ENCODE peak calls at places on chromosomes 16 and 17, in seven cellular contexts. P is trophoblast cell, B is foreskin keratinocyte, A is endothelial cell of umbilical vein, R is heart right ventricle, C is ovary, Y is pancreas. U is an unnamed sample.

GRCh38 chr17:78828470-78829185 is 12.0 kb downstream of the USP36 start:
- DNase-seq in R (no peak), B (peak; percentile 36), Y (no peak), C (no peak), P (peak; percentile 33), A (peak; percentile 35), U (no peak)

GRCh38 chr17:78839173-78839761 is 1.3 kb downstream of the USP36 start:
- DNase-seq in R (no peak), B (peak; percentile 76), A (peak; percentile 44), C (no peak), P (no peak), Y (no peak), U (peak; percentile 40)

GRCh38 chr16:67115649-67116048 is 5.9 kb downstream of the PHAF1 start:
- DNase-seq in B (peak; percentile 89), P (peak; percentile 96), Y (no peak), A (no peak), R (no peak), C (no peak), U (peak; percentile 66)

GRCh38 chr17:29748400-29748799 is 125.7 kb upstream of the CORO6 start:
- DNase-seq in Y (no peak), P (no peak), A (no peak), C (no peak), B (no peak), R (no peak), U (no peak)

GRCh38 chr17:4492762-4493561 is 5.7 kb upstream of the SPNS2 start:
- DNase-seq in B (peak; percentile 81), Y (no peak), P (peak; percentile 96), A (peak; percentile 54), C (peak; percentile 26), R (no peak), U (peak; percentile 70)

GRCh38 chr16:88132836-88133506 is 181.7 kb downstream of the BANP start:
- DNase-seq in Y (no peak), R (no peak), P (no peak), A (no peak), C (no peak), B (no peak), U (no peak)

GRCh38 chr17:47352848-47353247 is 29.1 kb downstream of the EFCAB13 start:
- DNase-seq in Y (no peak), R (no peak), B (no peak), A (no peak), C (no peak), P (no peak), U (no peak)

GRCh38 chr17:66383353-66383752 is 80.9 kb downstream of the PRKCA start:
- DNase-seq in P (no peak), B (no peak), Y (no peak), R (no peak), A (no peak), C (no peak), U (no peak)

GRCh38 chr17:75526555-75527270 is 1.2 kb downstream of the LLGL2 start:
- DNase-seq in B (no peak), Y (no peak), P (peak; percentile 29), C (no peak), A (no peak), R (no peak), U (no peak)

GRCh38 chr17:19727466-19728113 is 11.2 kb upstream of the SLC47A2 start:
- DNase-seq in A (peak; percentile 67), P (peak; percentile 23), R (peak; percentile 80), Y (no peak), B (peak; percentile 83), C (peak; percentile 71), U (peak; percentile 46)

GRCh38 chr16:27223701-27224100 is 20.4 kb downstream of the KDM8 start:
- DNase-seq in C (no peak), R (no peak), P (peak; percentile 50), Y (no peak), A (no peak), B (no peak), U (no peak)

GRCh38 chr16:61862756-61863155 is 173.5 kb downstream of the CDH8 start:
- DNase-seq in B (no peak), C (no peak), A (no peak), Y (no peak), P (no peak), R (no peak), U (no peak)

GRCh38 chr17:38875477-38876080 is 5.7 kb downstream of the LASP1 start:
- DNase-seq in B (no peak), R (no peak), Y (no peak), C (no peak), A (no peak), P (peak; percentile 99), U (no peak)

GRCh38 chr17:56297142-56297541 is 143.9 kb downstream of the ANKFN1 start:
- DNase-seq in Y (no peak), B (no peak), P (no peak), C (no peak), R (no peak), A (peak; percentile 7), U (no peak)

GRCh38 chr16:70437582-70438324 is 1.1 kb downstream of the ST3GAL2 start:
- DNase-seq in A (peak; percentile 54), C (no peak), B (peak; percentile 14), P (peak; percentile 29), Y (no peak), R (no peak), U (no peak)

GRCh38 chr17:34840758-34841157 is 120.5 kb downstream of the CCT6B start:
- DNase-seq in P (no peak), Y (no peak), B (no peak), A (no peak), C (no peak), R (no peak), U (no peak)
- H3K27ac ChIP-seq in P (no peak overlapping the region), Y (no peak overlapping the region), B (no peak overlapping the region), A (no peak overlapping the region), C (no peak overlapping the region), R (no peak overlapping the region), U (no peak overlapping the region)

GRCh38 chr17:74394275-74394950 is 27.1 kb downstream of the GPR142 start:
- DNase-seq in P (no peak), R (no peak), B (no peak), C (no peak), A (no peak), Y (peak; percentile 36), U (no peak)
- H3K27ac ChIP-seq in P (no peak overlapping the region), R (no peak overlapping the region), B (no peak overlapping the region), C (no peak overlapping the region), A (no peak overlapping the region), Y (no peak overlapping the region), U (no peak overlapping the region)

DNA sequence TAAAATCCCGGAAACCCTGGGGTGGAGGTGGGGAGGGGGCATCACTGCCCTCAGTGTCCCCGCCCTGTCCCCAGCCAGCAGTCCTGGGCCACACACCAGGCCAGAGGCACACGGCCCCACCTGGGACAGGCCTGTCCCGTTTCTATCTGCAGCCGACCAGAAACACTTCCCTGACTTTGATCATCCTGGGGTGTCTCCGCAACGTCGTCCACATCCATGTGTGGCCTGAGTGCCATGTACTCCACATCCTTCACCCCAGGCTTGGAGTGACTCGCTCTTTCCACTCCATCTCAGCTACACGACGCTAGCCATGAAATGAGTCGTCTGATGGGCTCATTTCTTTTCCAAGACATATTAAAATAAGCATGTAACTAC is 19.7 kb upstream of the RASD1 start:
- DNase-seq in P (no peak), R (no peak), Y (peak; percentile 36), A (no peak), C (no peak), B (peak; percentile 18), U (no peak)
- H3K27ac ChIP-seq in P (no peak overlapping the region), R (no peak overlapping the region), Y (no peak overlapping the region), A (no peak overlapping the region), C (no peak overlapping the region), B (no peak overlapping the region), U (no peak overlapping the region)

GRCh38 chr16:4377573-4378146 is 6.0 kb downstream of the VASN start:
- DNase-seq in Y (peak; percentile 60), R (no peak), A (no peak), P (no peak), C (no peak), B (no peak), U (no peak)

GRCh38 chr16:4378202-4378666 is 6.6 kb downstream of the VASN start:
- DNase-seq in B (no peak), P (no peak), R (no peak), C (no peak), Y (peak; percentile 70), A (no peak), U (no peak)

GRCh38 chr16:4376820-4377572 is 5.3 kb downstream of the VASN start:
- DNase-seq in A (no peak), C (no peak), B (no peak), Y (peak; percentile 75), P (no peak), R (no peak), U (no peak)

GRCh38 chr16:4380131-4381063 is 8.7 kb downstream of the VASN start:
- DNase-seq in R (no peak), P (no peak), Y (peak; percentile 71), B (no peak), C (no peak), A (peak; percentile 42), U (no peak)

GRCh38 chr16:4379001-4379688 is 7.5 kb downstream of the VASN start:
- DNase-seq in B (no peak), Y (peak; percentile 64), P (no peak), A (no peak), R (no peak), C (no peak), U (no peak)
- H3K27ac ChIP-seq in B (no peak overlapping the region), Y (no peak overlapping the region), P (no peak overlapping the region), A (no peak overlapping the region), R (no peak overlapping the region), C (no peak overlapping the region), U (no peak overlapping the region)

GRCh38 chr16:11658896-11659708 is 9.2 kb upstream of the SNN start:
- DNase-seq in A (no peak), C (no peak), R (no peak), B (peak; percentile 84), P (no peak), Y (no peak), U (no peak)
- H3K27ac ChIP-seq in A (no peak overlapping the region), C (no peak overlapping the region), R (no peak overlapping the region), B (peak overlapping the region; percentile 57), P (no peak overlapping the region), Y (no peak overlapping the region), U (peak overlapping the region; percentile 59)

GRCh38 chr16:11494433-11494832 is 92.3 kb downstream of the LITAF start:
- DNase-seq in A (no peak), Y (no peak), R (no peak), P (no peak), B (no peak), C (no peak), U (no peak)
- H3K27ac ChIP-seq in A (peak overlapping the region; percentile 54), Y (no peak overlapping the region), R (no peak overlapping the region), P (no peak overlapping the region), B (no peak overlapping the region), C (no peak overlapping the region), U (no peak overlapping the region)

GRCh38 chr17:77380411-77381184 is 239.8 kb downstream of the SEC14L1 start:
- DNase-seq in R (no peak), C (no peak), P (no peak), A (no peak), B (no peak), Y (no peak), U (no peak)

GRCh38 chr17:77379837-77380236 is 239.1 kb downstream of the SEC14L1 start:
- DNase-seq in P (no peak), R (no peak), C (no peak), Y (no peak), A (no peak), B (no peak), U (no peak)

GRCh38 chr17:77378318-77379064 is 237.7 kb downstream of the SEC14L1 start:
- DNase-seq in Y (peak; percentile 62), P (no peak), B (no peak), C (no peak), A (no peak), R (no peak), U (no peak)

GRCh38 chr17:77377836-77378235 is 237.1 kb downstream of the SEC14L1 start:
- DNase-seq in Y (peak; percentile 60), R (no peak), P (no peak), C (no peak), A (no peak), B (no peak), U (no peak)

GRCh38 chr17:77379065-77379428 is 238.3 kb downstream of the SEC14L1 start:
- DNase-seq in R (no peak), A (no peak), P (no peak), Y (peak; percentile 66), B (no peak), C (no peak), U (no peak)
- H3K27ac ChIP-seq in R (no peak overlapping the region), A (no peak overlapping the region), P (no peak overlapping the region), Y (no peak overlapping the region), B (no peak overlapping the region), C (peak overlapping the region; percentile 63), U (no peak overlapping the region)

U was measured in epithelial cell of prostate.